ENCODE peak calls at places on chromosome 16, in seven cellular contexts. I is right lobe of liver, M is A549, U is thyroid gland, W is heart left ventricle, S is prostate gland, G is tibial nerve. P is an unnamed sample. For H3K4me1, the result is how much of the 10 kb centered on the place peaks cover.

GRCh38 chr16:72925631-72925979 is 122.3 kb downstream of the ZFHX3 start:
- DNase-seq in W (no peak), G (no peak), U (no peak), I (no peak), M (no peak), S (no peak), P (no peak)

GRCh38 chr16:76265434-76266045 is 11.7 kb upstream of the CNTNAP4 start:
- DNase-seq in M (peak), G (no peak), I (peak), U (no peak), S (no peak), W (no peak), P (no peak)

GRCh38 chr16:51431517-51432241 is 280.6 kb upstream of the SALL1 start:
- DNase-seq in G (no peak), U (peak), M (peak), W (no peak), I (no peak), S (no peak), P (no peak)

GRCh38 chr16:29862383-29862883 is 593 bp downstream of the CDIPT start:
- DNase-seq in G (no peak), U (peak), W (peak), M (no peak), S (peak), I (no peak), P (no peak)

GRCh38 chr16:70568601-70569217 is 45.1 kb downstream of the SF3B3 start:
- DNase-seq in S (no peak), G (no peak), W (no peak), U (no peak), M (no peak), I (no peak), P (no peak)

GRCh38 chr16:65938083-65938482 is 428.4 kb upstream of the CDH5 start:
- DNase-seq in S (no peak), M (no peak), W (no peak), I (peak), U (no peak), G (no peak), P (no peak)

GRCh38 chr16:10940501-10941079 is 1.7 kb downstream of the DEXI start:
- DNase-seq in S (no peak), I (peak), G (no peak), M (no peak), W (no peak), U (peak), P (no peak)

GRCh38 chr16:74899786-74900185 is 85.1 kb downstream of the WDR59 start:
- DNase-seq in G (no peak), W (no peak), S (no peak), U (no peak), I (no peak), M (no peak), P (no peak)

GRCh38 chr16:88327566-88328312 is 55.0 kb upstream of the ZNF469 start:
- DNase-seq in G (no peak), W (no peak), M (no peak), U (no peak), S (no peak), I (no peak), P (no peak)

GRCh38 chr16:86508947-86509758 is 1.2 kb upstream of the FOXF1 start:
- DNase-seq in W (peak), U (peak), M (no peak), G (no peak), S (no peak), I (no peak), P (no peak)

GRCh38 chr16:66502020-66502913 is 47.7 kb downstream of the TK2 start:
- DNase-seq in S (no peak), U (peak), M (no peak), W (no peak), I (peak), G (peak), P (peak)

GRCh38 chr16:16166952-16167351 is 56.3 kb downstream of the ABCC6 start:
- DNase-seq in I (no peak), W (no peak), S (no peak), G (no peak), M (no peak), U (no peak), P (no peak)

GRCh38 chr16:88289549-88290344 is 93.0 kb upstream of the ZNF469 start:
- DNase-seq in M (no peak), U (no peak), S (no peak), G (no peak), W (no peak), I (no peak), P (no peak)

GRCh38 chr16:17476414-17477259 is 5.9 kb upstream of the XYLT1 start:
- DNase-seq in S (peak), G (peak), U (peak), W (peak), I (no peak), M (peak), P (no peak)

GRCh38 chr16:66603537-66604375 is 748 bp upstream of the CMTM3 start:
- DNase-seq in S (peak), M (peak), U (peak), W (peak), G (peak), I (no peak), P (no peak)

GRCh38 chr16:29678691-29679267 is at the start of gene QPRT:
- DNase-seq in U (no peak), M (no peak), I (peak), W (peak), G (no peak), S (no peak), P (no peak)

GRCh38 chr16:65576139-65576538 is 454.3 kb upstream of the CDH11 start:
- DNase-seq in M (no peak), S (no peak), U (no peak), G (no peak), I (no peak), W (no peak), P (no peak)

GRCh38 chr16:64695684-64696083 is 426.2 kb downstream of the CDH11 start:
- DNase-seq in G (no peak), S (no peak), W (no peak), I (no peak), U (no peak), M (no peak), P (no peak)

GRCh38 chr16:89553733-89554132 is 6.7 kb upstream of the RPL13 start:
- DNase-seq in I (no peak), S (no peak), G (no peak), W (no peak), U (no peak), M (no peak), P (no peak)

GRCh38 chr16:88649924-88650748 is 717 bp downstream of the CYBA start:
- DNase-seq in I (peak), M (no peak), U (peak), W (no peak), S (no peak), G (no peak), P (peak)

GRCh38 chr16:29645699-29646187 is 17.3 kb upstream of the SPN start:
- DNase-seq in S (no peak), I (no peak), W (no peak), G (no peak), U (no peak), M (no peak), P (no peak)

GRCh38 chr16:16850274-16850673 is 471.3 kb downstream of the NPIPA7 start:
- DNase-seq in G (no peak), U (no peak), M (no peak), S (no peak), I (no peak), W (no peak), P (no peak)

GRCh38 chr16:8892101-8892575 is 10.0 kb downstream of the LITAFD start:
- DNase-seq in M (no peak), S (no peak), G (no peak), U (no peak), I (no peak), W (no peak), P (no peak)

GRCh38 chr16:62068747-62069146 is 32.5 kb upstream of the CDH8 start:
- DNase-seq in S (no peak), W (no peak), M (no peak), U (no peak), G (no peak), I (no peak), P (no peak)

GRCh38 chr16:87828071-87828971 is 41.0 kb downstream of the SLC7A5 start:
- DNase-seq in G (no peak), I (no peak), S (no peak), M (no peak), W (no peak), U (no peak), P (no peak)

GRCh38 chr16:30094541-30095165 is 1.4 kb downstream of the YPEL3 start:
- DNase-seq in U (no peak), I (no peak), W (no peak), M (no peak), S (no peak), G (no peak), P (no peak)

GRCh38 chr16:31246296-31246695 is 13.5 kb upstream of the ITGAM start:
- DNase-seq in W (no peak), U (no peak), M (no peak), I (no peak), S (no peak), G (no peak), P (no peak)

GRCh38 chr16:81204794-81205680 is 33.5 kb upstream of the BCO1 start:
- DNase-seq in I (no peak), U (peak), W (no peak), S (no peak), G (peak), M (peak), P (no peak)

GRCh38 chr16:48053346-48053745 is 102.4 kb downstream of the ABCC12 start:
- DNase-seq in W (no peak), S (no peak), I (no peak), G (no peak), M (no peak), U (peak), P (no peak)

GRCh38 chr16:2523801-2524231 is 3.6 kb downstream of the AMDHD2 start:
- DNase-seq in U (no peak), I (peak), G (no peak), S (no peak), M (no peak), W (no peak), P (no peak)

GRCh38 chr16:24188751-24189318 is 67.3 kb upstream of the CACNG3 start:
- DNase-seq in I (no peak), S (no peak), U (no peak), W (no peak), G (no peak), M (no peak), P (no peak)

DNA sequence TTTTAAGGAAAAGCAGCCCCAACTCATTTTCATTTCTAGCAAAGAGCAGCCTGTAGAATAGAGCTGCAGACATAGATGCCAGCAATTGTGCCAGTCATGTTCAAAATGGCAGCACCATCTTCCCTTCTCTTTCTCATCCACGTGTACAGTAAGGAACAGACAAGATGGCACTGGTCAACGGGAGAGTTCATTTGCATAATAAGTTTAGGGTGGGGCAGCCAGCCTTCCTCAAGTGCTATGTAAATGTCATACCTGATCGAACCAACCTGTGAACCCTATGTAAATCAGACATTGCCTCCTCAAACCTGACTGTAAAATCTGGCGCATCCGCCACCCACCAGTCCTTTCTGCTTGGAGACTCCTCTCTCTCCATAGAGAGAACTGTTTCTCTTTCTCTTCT is 150.0 kb upstream of the CDH13 start:
- DNase-seq in W (no peak), S (no peak), M (no peak), G (no peak), I (no peak), U (no peak), P (no peak)
- H3K4me1 ChIP-seq in W (under half), S (under half), M (under half), G (under half), I (under half), U (under half), P (under half)

DNA sequence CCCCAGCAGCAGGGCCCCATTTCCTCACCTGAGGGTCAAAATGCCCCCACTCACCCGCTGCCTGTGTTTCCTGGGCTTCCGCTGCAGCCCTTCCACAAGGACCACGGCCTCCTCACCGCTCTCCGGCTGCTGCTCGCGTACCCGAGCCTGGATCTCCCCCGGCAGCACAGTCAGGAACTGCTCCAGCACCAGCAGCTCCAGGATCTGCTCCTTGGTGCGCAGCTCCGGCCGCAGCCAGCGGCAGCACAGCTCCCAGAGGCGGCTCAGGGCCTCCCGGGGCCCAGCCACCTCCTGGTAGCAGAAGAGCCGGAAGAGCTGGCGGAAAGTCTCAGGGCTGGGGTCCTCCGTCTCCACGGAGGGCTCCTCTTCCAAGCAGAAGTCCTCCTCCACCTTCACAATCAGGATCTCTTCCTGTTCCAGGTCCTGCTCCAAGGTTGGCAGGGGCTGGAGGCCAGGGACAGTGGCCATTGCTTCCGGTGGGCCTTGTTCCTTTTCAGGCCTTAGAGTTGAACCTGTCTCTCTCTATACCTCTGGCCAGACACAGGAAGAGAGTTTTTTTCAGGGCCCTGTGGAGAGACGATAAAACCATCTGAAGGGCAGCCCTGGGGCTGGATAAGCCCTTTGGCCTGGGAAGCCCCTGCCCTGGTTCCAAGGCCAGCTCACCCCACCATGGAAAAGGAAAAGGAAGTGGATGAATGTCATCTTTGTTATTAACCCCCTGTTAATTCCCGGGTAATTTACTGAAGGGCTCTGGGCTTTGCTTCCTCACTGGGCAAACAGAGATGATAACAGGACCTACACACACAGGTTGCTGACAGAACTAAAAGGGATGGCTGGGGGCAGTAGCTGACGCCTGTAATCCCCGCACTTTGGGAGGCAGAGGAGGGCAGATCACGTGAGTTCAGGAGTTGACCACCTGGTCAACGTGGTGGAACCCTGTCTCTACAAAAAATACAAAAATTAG is 1.2 kb downstream of the ZNF500 start:
- DNase-seq in S (no peak), U (no peak), G (no peak), M (no peak), W (no peak), I (no peak), P (no peak)
- H3K27ac ChIP-seq in S (no peak), U (no peak), G (peak), M (peak), W (peak), I (no peak), P (no peak)

GRCh38 chr16:58709338-58709737 is 24.8 kb upstream of the SLC38A7 start:
- DNase-seq in W (no peak), I (no peak), M (no peak), S (no peak), U (peak), G (no peak), P (no peak)
- TF ChIP-seq POLR2A in W (no peak), I (no peak), M (no peak), S (no peak), U (no peak), G (no peak), P (no peak)

GRCh38 chr16:67183-67791 is 5.1 kb downstream of the RHBDF1 start:
- DNase-seq in S (no peak), G (no peak), U (peak), W (no peak), M (no peak), I (no peak), P (no peak)

GRCh38 chr16:71540-72341 is 690 bp downstream of the RHBDF1 start:
- DNase-seq in W (peak), I (no peak), M (peak), S (peak), U (peak), G (peak), P (peak)

GRCh38 chr16:67884-68789 is 4.3 kb downstream of the RHBDF1 start:
- DNase-seq in W (no peak), G (peak), M (no peak), I (no peak), S (no peak), U (no peak), P (no peak)

GRCh38 chr16:71210-71539 is 1.3 kb downstream of the RHBDF1 start:
- DNase-seq in W (no peak), U (no peak), M (no peak), G (no peak), S (no peak), I (no peak), P (no peak)

GRCh38 chr16:69181-69580 is 3.2 kb downstream of the RHBDF1 start:
- DNase-seq in U (no peak), S (no peak), M (no peak), G (no peak), W (no peak), I (no peak), P (no peak)
- H3K4me1 ChIP-seq in U (half or more), S (under half), M (under half), G (half or more), W (half or more), I (under half), P (half or more)

GRCh38 chr16:14500791-14501190 is 129.3 kb downstream of the PARN start:
- DNase-seq in W (no peak), I (no peak), U (no peak), M (no peak), S (no peak), G (no peak), P (no peak)

GRCh38 chr16:14501331-14502255 is 128.5 kb downstream of the PARN start:
- DNase-seq in M (peak), I (peak), G (peak), U (peak), S (peak), W (peak), P (peak)

GRCh38 chr16:14496786-14497185 is 133.3 kb downstream of the PARN start:
- DNase-seq in I (no peak), W (no peak), S (no peak), U (peak), M (no peak), G (no peak), P (no peak)

GRCh38 chr16:14497245-14498082 is 132.6 kb downstream of the PARN start:
- DNase-seq in G (no peak), M (no peak), W (no peak), S (no peak), U (no peak), I (no peak), P (no peak)

DNA sequence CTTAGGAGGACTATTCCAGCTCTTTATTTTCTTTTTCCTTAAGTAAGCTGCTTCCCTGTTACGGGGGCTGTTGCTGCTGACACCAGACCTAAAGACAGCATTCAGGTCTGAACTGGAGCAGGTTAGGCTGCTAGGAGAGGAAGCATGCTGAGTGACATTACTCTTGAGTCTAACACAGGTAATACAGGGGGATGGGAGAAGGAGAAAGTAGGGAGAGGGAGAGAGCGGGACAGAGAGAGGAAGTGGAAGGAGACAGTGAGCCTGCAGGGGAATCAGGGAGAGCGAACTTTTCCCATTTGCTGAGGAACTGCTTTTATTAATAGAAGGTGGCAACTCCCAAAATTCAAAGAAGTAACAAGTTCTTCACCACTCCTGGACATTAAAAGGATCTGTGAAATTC is 130.9 kb downstream of the PARN start:
- DNase-seq in W (no peak), U (no peak), G (no peak), S (no peak), I (no peak), M (no peak), P (no peak)
- H3K27ac ChIP-seq in W (no peak), U (peak), G (no peak), S (no peak), I (no peak), M (peak), P (no peak)

DNA sequence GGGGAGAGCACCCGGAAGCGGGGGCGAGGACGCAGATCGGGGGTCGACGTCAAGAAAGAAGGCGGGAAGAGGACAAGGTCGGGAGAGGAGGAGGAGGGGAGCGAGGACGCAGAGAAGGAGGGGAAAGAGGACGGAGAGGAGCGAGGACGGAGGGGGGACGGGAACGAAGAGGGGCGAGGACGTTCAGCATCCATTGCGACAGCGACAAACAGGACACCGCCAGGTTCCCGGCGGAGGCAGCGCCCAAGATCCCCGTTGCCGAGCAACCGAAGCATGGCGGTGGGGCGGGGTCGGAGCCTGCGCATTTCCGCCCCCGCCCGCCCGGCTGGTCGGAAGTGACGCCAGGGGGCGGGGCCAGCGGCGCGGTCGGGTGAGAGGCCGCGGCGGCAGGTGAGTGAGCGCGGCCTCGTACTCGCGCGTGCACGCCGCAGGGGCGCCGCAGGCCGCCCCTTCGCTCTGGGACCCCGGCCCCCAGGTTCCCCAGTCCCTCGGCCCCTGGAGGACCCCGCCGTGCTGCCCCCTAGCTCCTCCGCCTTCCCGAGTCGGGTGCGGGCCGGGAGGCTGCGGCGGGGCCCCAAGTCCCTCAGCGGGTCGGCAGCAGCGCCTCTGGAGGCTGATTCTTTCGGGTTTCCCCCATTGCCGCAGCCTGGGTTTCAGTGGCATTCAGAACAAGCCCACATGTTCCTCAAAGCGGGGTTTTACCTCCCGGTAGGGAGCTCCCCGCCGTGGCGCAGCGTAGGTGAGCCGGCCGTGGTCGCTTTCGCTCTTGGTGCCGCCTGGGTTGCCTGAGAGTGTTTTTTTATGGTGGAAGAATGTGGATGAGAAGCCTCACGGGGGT is at the start of gene FAM234A:
- DNase-seq in U (peak), I (peak), G (peak), M (peak), S (peak), W (peak), P (peak)
- TF ChIP-seq POLR2A in U (peak), I (peak), G (peak), M (peak), S (peak), W (peak), P (peak)

GRCh38 chr16:82636958-82637357 is 10.2 kb downstream of the CDH13 start:
- DNase-seq in S (no peak), G (no peak), I (no peak), M (no peak), W (no peak), U (no peak), P (no peak)
- H3K4me1 ChIP-seq in S (under half), G (under half), I (under half), M (under half), W (under half), U (under half), P (under half)

DNA sequence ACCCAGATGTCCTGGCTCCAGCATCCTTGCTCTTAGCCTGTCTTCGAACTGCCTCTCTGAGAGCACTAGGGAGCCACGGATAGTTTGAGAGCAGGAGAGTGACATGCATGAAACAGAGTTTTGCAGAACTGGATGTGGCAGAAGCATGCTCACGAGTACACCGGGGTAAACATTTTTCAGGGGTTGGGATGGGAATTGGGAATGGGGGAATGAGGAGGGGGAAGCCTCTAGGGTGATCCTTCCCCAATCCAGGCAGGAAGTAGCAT is 34.2 kb upstream of the CIBAR2 start:
- DNase-seq in G (no peak), M (no peak), U (no peak), I (no peak), S (no peak), W (no peak), P (no peak)
- H3K27ac ChIP-seq in G (peak), M (no peak), U (no peak), I (no peak), S (peak), W (peak), P (no peak)

GRCh38 chr16:50310308-50311133 is 44.2 kb downstream of the ADCY7 start:
- DNase-seq in I (no peak), U (no peak), M (no peak), S (no peak), G (no peak), W (no peak), P (no peak)
- TF ChIP-seq POLR2A in I (no peak), U (no peak), M (no peak), S (no peak), G (no peak), W (no peak), P (no peak)